ENCODE peak calls at places on chromosomes 6 and 20, in nine cellular contexts. One of them, this sample, is unnamed.

GRCh38 chr6:154399097-154399496 is 42.5 kb upstream of the IPCEF1 start:
- DNase-seq in transverse colon: no peak
- DNase-seq in upper lobe of left lung: no peak
- DNase-seq in spleen: no peak
- DNase-seq in heart left ventricle: no peak
- DNase-seq in uterus: no peak
- DNase-seq in adrenal gland: no peak
- DNase-seq in ovary: no peak
- DNase-seq in endothelial cell of umbilical vein: peak
- DNase-seq in this sample: peak

GRCh38 chr6:56437171-56437900 is 190.0 kb upstream of the COL21A1 start:
- DNase-seq in transverse colon: no peak
- DNase-seq in upper lobe of left lung: no peak
- DNase-seq in spleen: no peak
- DNase-seq in heart left ventricle: no peak
- DNase-seq in uterus: no peak
- DNase-seq in adrenal gland: no peak
- DNase-seq in ovary: no peak
- DNase-seq in endothelial cell of umbilical vein: no peak
- DNase-seq in this sample: no peak

GRCh38 chr6:41021832-41022231 is 17.2 kb downstream of the UNC5CL start:
- DNase-seq in transverse colon: no peak
- DNase-seq in upper lobe of left lung: no peak
- DNase-seq in spleen: no peak
- DNase-seq in heart left ventricle: no peak
- DNase-seq in uterus: no peak
- DNase-seq in adrenal gland: peak
- DNase-seq in ovary: peak
- DNase-seq in endothelial cell of umbilical vein: peak
- DNase-seq in this sample: no peak

GRCh38 chr20:4661191-4661590 is 60.5 kb upstream of the PRND start:
- DNase-seq in transverse colon: peak
- DNase-seq in upper lobe of left lung: no peak
- DNase-seq in spleen: peak
- DNase-seq in heart left ventricle: no peak
- DNase-seq in uterus: no peak
- DNase-seq in adrenal gland: no peak
- DNase-seq in ovary: no peak
- DNase-seq in endothelial cell of umbilical vein: peak
- DNase-seq in this sample: no peak

GRCh38 chr6:4870821-4871494 is 94.8 kb downstream of the CDYL start:
- DNase-seq in transverse colon: no peak
- DNase-seq in upper lobe of left lung: no peak
- DNase-seq in spleen: no peak
- DNase-seq in heart left ventricle: no peak
- DNase-seq in uterus: no peak
- DNase-seq in adrenal gland: no peak
- DNase-seq in ovary: no peak
- DNase-seq in endothelial cell of umbilical vein: peak
- DNase-seq in this sample: no peak

GRCh38 chr6:167682125-167682524 is 144.6 kb upstream of the AFDN start:
- DNase-seq in transverse colon: no peak
- DNase-seq in upper lobe of left lung: no peak
- DNase-seq in spleen: no peak
- DNase-seq in heart left ventricle: peak
- DNase-seq in uterus: no peak
- DNase-seq in adrenal gland: no peak
- DNase-seq in ovary: no peak
- DNase-seq in endothelial cell of umbilical vein: no peak
- DNase-seq in this sample: no peak

GRCh38 chr6:121305957-121306607 is 28.2 kb downstream of the TBC1D32 start:
- DNase-seq in transverse colon: no peak
- DNase-seq in upper lobe of left lung: no peak
- DNase-seq in spleen: no peak
- DNase-seq in heart left ventricle: no peak
- DNase-seq in uterus: no peak
- DNase-seq in adrenal gland: no peak
- DNase-seq in ovary: no peak
- DNase-seq in endothelial cell of umbilical vein: peak
- DNase-seq in this sample: no peak

GRCh38 chr6:166900130-166900708 is 56.1 kb downstream of the RNASET2 start:
- DNase-seq in transverse colon: no peak
- DNase-seq in upper lobe of left lung: no peak
- DNase-seq in spleen: no peak
- DNase-seq in heart left ventricle: no peak
- DNase-seq in uterus: no peak
- DNase-seq in adrenal gland: no peak
- DNase-seq in ovary: no peak
- DNase-seq in endothelial cell of umbilical vein: no peak
- DNase-seq in this sample: no peak

GRCh38 chr6:139152088-139152891 is 17.4 kb downstream of the HECA start:
- DNase-seq in transverse colon: no peak
- DNase-seq in upper lobe of left lung: no peak
- DNase-seq in spleen: no peak
- DNase-seq in heart left ventricle: no peak
- DNase-seq in uterus: no peak
- DNase-seq in adrenal gland: no peak
- DNase-seq in ovary: no peak
- DNase-seq in endothelial cell of umbilical vein: peak
- DNase-seq in this sample: no peak

GRCh38 chr6:134372603-134373281 is 54.8 kb upstream of the SGK1 start:
- DNase-seq in transverse colon: peak
- DNase-seq in upper lobe of left lung: peak
- DNase-seq in spleen: no peak
- DNase-seq in heart left ventricle: peak
- DNase-seq in uterus: no peak
- DNase-seq in adrenal gland: peak
- DNase-seq in ovary: no peak
- DNase-seq in endothelial cell of umbilical vein: no peak
- DNase-seq in this sample: no peak

GRCh38 chr6:157535354-157536217 is 154.6 kb downstream of the ZDHHC14 start:
- DNase-seq in transverse colon: no peak
- DNase-seq in upper lobe of left lung: no peak
- DNase-seq in spleen: no peak
- DNase-seq in heart left ventricle: no peak
- DNase-seq in uterus: peak
- DNase-seq in adrenal gland: no peak
- DNase-seq in ovary: no peak
- DNase-seq in endothelial cell of umbilical vein: peak
- DNase-seq in this sample: peak

GRCh38 chr6:117267766-117268534 is 2.6 kb downstream of the VGLL2 start:
- DNase-seq in transverse colon: no peak
- DNase-seq in upper lobe of left lung: no peak
- DNase-seq in spleen: no peak
- DNase-seq in heart left ventricle: no peak
- DNase-seq in uterus: no peak
- DNase-seq in adrenal gland: no peak
- DNase-seq in ovary: no peak
- DNase-seq in endothelial cell of umbilical vein: no peak
- DNase-seq in this sample: no peak

GRCh38 chr6:82178084-82178758 is 69.3 kb downstream of the IBTK start:
- DNase-seq in transverse colon: no peak
- DNase-seq in upper lobe of left lung: no peak
- DNase-seq in spleen: no peak
- DNase-seq in heart left ventricle: no peak
- DNase-seq in uterus: no peak
- DNase-seq in adrenal gland: no peak
- DNase-seq in ovary: no peak
- DNase-seq in endothelial cell of umbilical vein: peak
- DNase-seq in this sample: no peak

GRCh38 chr6:14922306-14922705 is 323.6 kb upstream of the JARID2 start:
- DNase-seq in transverse colon: no peak
- DNase-seq in upper lobe of left lung: peak
- DNase-seq in spleen: no peak
- DNase-seq in heart left ventricle: no peak
- DNase-seq in uterus: no peak
- DNase-seq in adrenal gland: no peak
- DNase-seq in ovary: no peak
- DNase-seq in endothelial cell of umbilical vein: no peak
- DNase-seq in this sample: no peak

GRCh38 chr6:107272246-107272645 is 156.9 kb upstream of the BEND3 start:
- DNase-seq in transverse colon: no peak
- DNase-seq in upper lobe of left lung: no peak
- DNase-seq in spleen: no peak
- DNase-seq in heart left ventricle: no peak
- DNase-seq in uterus: no peak
- DNase-seq in adrenal gland: no peak
- DNase-seq in ovary: no peak
- DNase-seq in endothelial cell of umbilical vein: no peak
- DNase-seq in this sample: no peak

GRCh38 chr6:107271208-107271790 is 156.0 kb upstream of the BEND3 start:
- DNase-seq in transverse colon: no peak
- DNase-seq in upper lobe of left lung: no peak
- DNase-seq in spleen: no peak
- DNase-seq in heart left ventricle: no peak
- DNase-seq in uterus: no peak
- DNase-seq in adrenal gland: no peak
- DNase-seq in ovary: no peak
- DNase-seq in endothelial cell of umbilical vein: no peak
- DNase-seq in this sample: no peak

GRCh38 chr6:107274288-107274687 is 159.0 kb upstream of the BEND3 start:
- DNase-seq in transverse colon: no peak
- DNase-seq in upper lobe of left lung: no peak
- DNase-seq in spleen: no peak
- DNase-seq in heart left ventricle: no peak
- DNase-seq in uterus: no peak
- DNase-seq in adrenal gland: no peak
- DNase-seq in ovary: no peak
- DNase-seq in endothelial cell of umbilical vein: no peak
- DNase-seq in this sample: no peak

GRCh38 chr6:107280791-107281190 is 165.5 kb upstream of the BEND3 start:
- DNase-seq in transverse colon: no peak
- DNase-seq in upper lobe of left lung: no peak
- DNase-seq in spleen: no peak
- DNase-seq in heart left ventricle: no peak
- DNase-seq in uterus: no peak
- DNase-seq in adrenal gland: no peak
- DNase-seq in ovary: no peak
- DNase-seq in endothelial cell of umbilical vein: no peak
- DNase-seq in this sample: no peak

GRCh38 chr6:107275330-107275865 is 160.1 kb upstream of the BEND3 start:
- DNase-seq in transverse colon: no peak
- DNase-seq in upper lobe of left lung: no peak
- DNase-seq in spleen: no peak
- DNase-seq in heart left ventricle: peak
- DNase-seq in uterus: no peak
- DNase-seq in adrenal gland: no peak
- DNase-seq in ovary: no peak
- DNase-seq in endothelial cell of umbilical vein: no peak
- DNase-seq in this sample: no peak
- TF ChIP-seq POLR2A in transverse colon: no peak
- TF ChIP-seq POLR2A in upper lobe of left lung: no peak
- TF ChIP-seq POLR2A in spleen: no peak
- TF ChIP-seq POLR2A in heart left ventricle: no peak
- TF ChIP-seq POLR2A in uterus: no peak
- TF ChIP-seq POLR2A in adrenal gland: no peak
- TF ChIP-seq POLR2A in ovary: no peak
- TF ChIP-seq POLR2A in endothelial cell of umbilical vein: no peak
- TF ChIP-seq POLR2A in this sample: no peak

GRCh38 chr6:3063733-3064700 is 4.3 kb upstream of the RIPK1 start:
- DNase-seq in transverse colon: peak
- DNase-seq in upper lobe of left lung: peak
- DNase-seq in spleen: peak
- DNase-seq in heart left ventricle: peak
- DNase-seq in uterus: peak
- DNase-seq in adrenal gland: peak
- DNase-seq in ovary: peak
- DNase-seq in endothelial cell of umbilical vein: peak
- DNase-seq in this sample: peak
- TF ChIP-seq POLR2A in transverse colon: peak
- TF ChIP-seq POLR2A in upper lobe of left lung: peak
- TF ChIP-seq POLR2A in spleen: peak
- TF ChIP-seq POLR2A in heart left ventricle: peak
- TF ChIP-seq POLR2A in uterus: peak
- TF ChIP-seq POLR2A in adrenal gland: peak
- TF ChIP-seq POLR2A in ovary: peak
- TF ChIP-seq POLR2A in endothelial cell of umbilical vein: no peak
- TF ChIP-seq POLR2A in this sample: peak

DNA sequence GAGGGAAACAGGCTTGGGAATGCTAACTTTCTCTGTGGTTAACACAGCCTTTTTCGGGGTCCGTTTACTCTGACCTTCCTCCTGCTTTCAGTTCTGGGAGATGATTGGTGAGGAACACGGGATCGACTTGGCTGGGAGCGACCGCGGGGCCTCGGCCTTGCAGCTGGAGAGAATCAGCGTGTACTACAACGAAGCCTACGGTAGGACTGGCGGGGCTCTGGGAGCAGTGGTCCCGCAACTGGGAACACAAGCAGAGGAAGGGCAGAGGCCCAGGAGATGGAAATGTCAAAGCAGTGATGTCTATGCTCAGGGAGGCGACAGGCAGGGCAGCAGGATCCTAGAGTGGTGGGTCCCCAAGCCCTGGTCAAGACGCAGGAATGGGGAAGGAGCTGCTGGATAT is 3.5 kb downstream of the TUBB1 start:
- DNase-seq in transverse colon: no peak
- DNase-seq in upper lobe of left lung: no peak
- DNase-seq in spleen: peak
- DNase-seq in heart left ventricle: no peak
- DNase-seq in uterus: no peak
- DNase-seq in adrenal gland: peak
- DNase-seq in ovary: no peak
- DNase-seq in endothelial cell of umbilical vein: no peak
- DNase-seq in this sample: no peak
- TF ChIP-seq POLR2A in transverse colon: no peak
- TF ChIP-seq POLR2A in upper lobe of left lung: no peak
- TF ChIP-seq POLR2A in spleen: no peak
- TF ChIP-seq POLR2A in heart left ventricle: no peak
- TF ChIP-seq POLR2A in uterus: no peak
- TF ChIP-seq POLR2A in adrenal gland: no peak
- TF ChIP-seq POLR2A in ovary: no peak
- TF ChIP-seq POLR2A in endothelial cell of umbilical vein: no peak
- TF ChIP-seq POLR2A in this sample: no peak

GRCh38 chr6:7175463-7175862 is 67.7 kb downstream of the RREB1 start:
- DNase-seq in transverse colon: no peak
- DNase-seq in upper lobe of left lung: no peak
- DNase-seq in spleen: no peak
- DNase-seq in heart left ventricle: no peak
- DNase-seq in uterus: no peak
- DNase-seq in adrenal gland: no peak
- DNase-seq in ovary: no peak
- DNase-seq in endothelial cell of umbilical vein: no peak
- DNase-seq in this sample: no peak

GRCh38 chr6:7172605-7173185 is 64.9 kb downstream of the RREB1 start:
- DNase-seq in transverse colon: no peak
- DNase-seq in upper lobe of left lung: no peak
- DNase-seq in spleen: no peak
- DNase-seq in heart left ventricle: peak
- DNase-seq in uterus: no peak
- DNase-seq in adrenal gland: no peak
- DNase-seq in ovary: no peak
- DNase-seq in endothelial cell of umbilical vein: peak
- DNase-seq in this sample: peak

GRCh38 chr6:7176208-7176607 is 68.4 kb downstream of the RREB1 start:
- DNase-seq in transverse colon: no peak
- DNase-seq in upper lobe of left lung: no peak
- DNase-seq in spleen: no peak
- DNase-seq in heart left ventricle: peak
- DNase-seq in uterus: no peak
- DNase-seq in adrenal gland: no peak
- DNase-seq in ovary: no peak
- DNase-seq in endothelial cell of umbilical vein: no peak
- DNase-seq in this sample: no peak

GRCh38 chr6:7171733-7172132 is 64.0 kb downstream of the RREB1 start:
- DNase-seq in transverse colon: no peak
- DNase-seq in upper lobe of left lung: no peak
- DNase-seq in spleen: no peak
- DNase-seq in heart left ventricle: no peak
- DNase-seq in uterus: no peak
- DNase-seq in adrenal gland: no peak
- DNase-seq in ovary: no peak
- DNase-seq in endothelial cell of umbilical vein: no peak
- DNase-seq in this sample: peak

GRCh38 chr6:7173843-7174503 is 66.2 kb downstream of the RREB1 start:
- DNase-seq in transverse colon: no peak
- DNase-seq in upper lobe of left lung: no peak
- DNase-seq in spleen: no peak
- DNase-seq in heart left ventricle: no peak
- DNase-seq in uterus: no peak
- DNase-seq in adrenal gland: no peak
- DNase-seq in ovary: no peak
- DNase-seq in endothelial cell of umbilical vein: no peak
- DNase-seq in this sample: no peak
- TF ChIP-seq POLR2A in transverse colon: no peak
- TF ChIP-seq POLR2A in upper lobe of left lung: no peak
- TF ChIP-seq POLR2A in spleen: no peak
- TF ChIP-seq POLR2A in heart left ventricle: no peak
- TF ChIP-seq POLR2A in uterus: no peak
- TF ChIP-seq POLR2A in adrenal gland: no peak
- TF ChIP-seq POLR2A in ovary: no peak
- TF ChIP-seq POLR2A in endothelial cell of umbilical vein: no peak
- TF ChIP-seq POLR2A in this sample: no peak

This sample was measured in lower leg skin.